ENCODE peak calls at places on chromosomes 1 and 21, in seven cellular contexts. F, C, K, D, N, P and W are unnamed samples.

GRCh38 chr1:154767315-154768240 is 102.5 kb downstream of the KCNN3 start:
- DNase-seq in F (no peak), C (no peak), K (no peak), D (no peak), N (no peak), P (no peak), W (peak; percentile 12)

GRCh38 chr1:85229574-85230097 is 28.8 kb upstream of the SYDE2 start:
- DNase-seq in F (no peak), C (no peak), K (no peak), D (no peak), N (no peak), P (no peak), W (no peak)

GRCh38 chr21:46661211-46661625 is 25.7 kb downstream of the PRMT2 start:
- DNase-seq in F (peak; percentile 38), C (peak; percentile 65), K (peak; percentile 14), D (peak; percentile 59), N (peak; percentile 60), P (peak; percentile 62), W (peak; percentile 22)

GRCh38 chr21:25039461-25040380 is 567.6 kb downstream of the MRPL39 start:
- DNase-seq in F (no peak), C (no peak), K (no peak), D (no peak), N (no peak), P (no peak), W (no peak)

GRCh38 chr1:44724408-44725308 is 6.3 kb downstream of the RNU5D-1 start:
- DNase-seq in F (peak; percentile 0), C (no peak), K (no peak), D (no peak), N (no peak), P (no peak), W (no peak)

GRCh38 chr1:105138445-105138821 is 1388.7 kb downstream of the AMY1C start:
- DNase-seq in F (no peak), C (no peak), K (no peak), D (no peak), N (no peak), P (no peak), W (no peak)

GRCh38 chr1:246947255-246947654 is 15.5 kb upstream of the AHCTF1 start:
- DNase-seq in F (no peak), C (no peak), K (no peak), D (no peak), N (no peak), P (no peak), W (no peak)

GRCh38 chr1:235468009-235468408 is 36.2 kb downstream of the B3GALNT2 start:
- DNase-seq in F (no peak), C (no peak), K (no peak), D (no peak), N (no peak), P (no peak), W (no peak)

GRCh38 chr1:97980530-97980929 is 59.7 kb upstream of the DPYD start:
- DNase-seq in F (no peak), C (no peak), K (no peak), D (no peak), N (no peak), P (no peak), W (no peak)

GRCh38 chr1:185681034-185681633 is 53.1 kb upstream of the HMCN1 start:
- DNase-seq in F (no peak), C (no peak), K (no peak), D (peak; percentile 33), N (no peak), P (no peak), W (peak; percentile 41)

GRCh38 chr1:163709636-163710035 is 387.9 kb downstream of the NUF2 start:
- DNase-seq in F (no peak), C (no peak), K (no peak), D (no peak), N (no peak), P (no peak), W (no peak)

GRCh38 chr21:45154511-45155508 is 80.4 kb downstream of the ADARB1 start:
- DNase-seq in F (no peak), C (peak; percentile 18), K (peak; percentile 12), D (peak; percentile 61), N (no peak), P (no peak), W (no peak)

GRCh38 chr1:157115429-157115838 is 15.8 kb upstream of the ETV3L start:
- DNase-seq in F (no peak), C (no peak), K (no peak), D (no peak), N (no peak), P (no peak), W (no peak)

GRCh38 chr1:24351918-24352637 is 32.9 kb downstream of the GRHL3 start:
- DNase-seq in F (no peak), C (peak; percentile 62), K (no peak), D (no peak), N (no peak), P (peak; percentile 65), W (no peak)

GRCh38 chr1:212699104-212699838 is 369 bp downstream of the BATF3 start:
- DNase-seq in F (peak; percentile 42), C (peak; percentile 75), K (peak; percentile 14), D (peak; percentile 66), N (peak; percentile 34), P (peak; percentile 53), W (peak; percentile 42)

GRCh38 chr1:155051777-155052398 is 772 bp downstream of the ADAM15 start:
- DNase-seq in F (peak; percentile 63), C (peak; percentile 52), K (peak; percentile 18), D (peak; percentile 69), N (no peak), P (peak; percentile 49), W (no peak)

GRCh38 chr1:37486680-37487618 is 12.6 kb downstream of the ZC3H12A start:
- DNase-seq in F (peak; percentile 71), C (peak; percentile 90), K (peak; percentile 61), D (peak; percentile 84), N (peak; percentile 76), P (peak; percentile 87), W (no peak)

GRCh38 chr1:152018537-152018936 is 18.3 kb downstream of the S100A11 start:
- DNase-seq in F (no peak), C (peak; percentile 45), K (no peak), D (peak; percentile 54), N (no peak), P (no peak), W (no peak)

GRCh38 chr1:16229976-16230740 is 6.8 kb downstream of the CPLANE2 start:
- DNase-seq in F (no peak), C (no peak), K (no peak), D (no peak), N (no peak), P (no peak), W (no peak)

GRCh38 chr1:244836135-244836521 is 670 bp downstream of the COX20 start:
- DNase-seq in F (peak; percentile 36), C (no peak), K (no peak), D (peak; percentile 29), N (no peak), P (peak; percentile 25), W (no peak)

GRCh38 chr1:208748766-208749165 is 504.6 kb upstream of the PLXNA2 start:
- DNase-seq in F (no peak), C (no peak), K (no peak), D (no peak), N (no peak), P (no peak), W (no peak)

GRCh38 chr1:156794506-156795373 is 21.9 kb downstream of the SH2D2A start:
- DNase-seq in F (no peak), C (no peak), K (no peak), D (no peak), N (no peak), P (no peak), W (no peak)